ENCODE peak calls at places on chromosomes 2 and 18, in seven cellular contexts. E is Peyer's patch; F is HCT116; G is CD4-positive, alpha-beta T cell; I is cardiac muscle cell; A is right atrium auricular region; N is tibial artery. J is an unnamed sample.

GRCh38 chr2:241003047-241003360 is 4.6 kb downstream of the SNED1 start:
- DNase-seq in E (no peak), A (peak; percentile 26), G (no peak), N (no peak), I (no peak), F (no peak), J (no peak)

GRCh38 chr2:118477111-118477517 is 370.3 kb downstream of the EN1 start:
- DNase-seq in E (no peak), G (no peak), I (no peak), N (no peak), A (no peak), F (no peak), J (no peak)

GRCh38 chr18:6943143-6943542 is 174.5 kb downstream of the LAMA1 start:
- DNase-seq in A (no peak), G (no peak), N (no peak), F (no peak), I (no peak), E (no peak), J (no peak)

GRCh38 chr2:38505779-38506178 is 96.9 kb downstream of the HNRNPLL start:
- DNase-seq in N (peak; percentile 86), A (peak; percentile 76), E (no peak), I (peak; percentile 86), F (no peak), G (no peak), J (no peak)

GRCh38 chr2:179936654-179937053 is 70.4 kb downstream of the CWC22 start:
- DNase-seq in F (peak; percentile 29), I (peak; percentile 14), A (no peak), E (peak; percentile 17), G (no peak), N (no peak), J (no peak)

GRCh38 chr18:47936975-47937374 is 6.5 kb upstream of the SMAD2 start:
- DNase-seq in I (no peak), E (no peak), G (no peak), A (no peak), F (no peak), N (no peak), J (no peak)

GRCh38 chr2:47193607-47194006 is 38.5 kb upstream of the STPG4 start:
- DNase-seq in F (no peak), N (no peak), G (no peak), E (no peak), I (no peak), A (no peak), J (no peak)

GRCh38 chr18:22552254-22552653 is 134.5 kb upstream of the CTAGE1 start:
- DNase-seq in N (no peak), F (no peak), I (no peak), A (no peak), G (no peak), E (no peak), J (no peak)

GRCh38 chr2:70785137-70785911 is 5.1 kb downstream of the FIGLA start:
- DNase-seq in A (no peak), E (no peak), G (peak; percentile 33), I (peak; percentile 48), F (peak; percentile 41), N (no peak), J (no peak)

GRCh38 chr2:46134531-46135229 is 162.5 kb upstream of the EPAS1 start:
- DNase-seq in N (peak; percentile 54), A (peak; percentile 83), F (no peak), E (no peak), G (no peak), I (peak; percentile 80), J (no peak)

DNA sequence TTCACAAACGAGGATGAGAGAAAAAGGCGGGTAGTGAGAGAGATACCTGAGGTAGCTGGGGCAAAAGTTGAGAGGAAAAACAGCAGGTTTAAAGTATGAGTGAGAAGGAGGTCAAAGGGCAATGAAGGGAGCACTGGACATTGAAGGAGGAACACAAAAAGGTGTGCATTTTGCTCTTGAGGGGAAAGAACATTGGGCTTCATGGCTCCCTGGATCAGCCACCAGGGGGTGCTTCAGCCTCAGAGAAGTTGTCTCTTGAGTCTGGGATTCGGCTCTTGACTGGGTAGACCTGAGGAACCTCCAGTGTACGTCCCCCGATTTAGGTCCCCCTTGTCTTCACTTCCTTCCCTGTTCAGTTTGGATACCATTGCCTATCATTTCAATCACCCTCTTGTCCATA is 128.5 kb downstream of the RAPGEF4 start:
- DNase-seq in G (peak; percentile 15), N (peak; percentile 39), I (peak; percentile 60), A (peak; percentile 72), E (no peak), F (peak; percentile 8), J (no peak)
- TF ChIP-seq CTCF in G (peak; percentile 46), N (peak; percentile 66), I (peak; percentile 70), A (peak; percentile 77), E (no peak), F (peak; percentile 64), J (peak; percentile 68)

GRCh38 chr2:127373362-127374083 is 14.3 kb downstream of the MAP3K2 start:
- DNase-seq in E (no peak), N (no peak), I (no peak), A (no peak), F (no peak), G (no peak), J (no peak)

GRCh38 chr2:127377262-127377661 is 10.5 kb downstream of the MAP3K2 start:
- DNase-seq in N (no peak), A (no peak), F (no peak), E (no peak), G (no peak), I (no peak), J (no peak)

GRCh38 chr2:127371037-127371436 is 16.7 kb downstream of the MAP3K2 start:
- DNase-seq in F (peak; percentile 60), E (no peak), N (peak; percentile 75), G (no peak), I (no peak), A (peak; percentile 68), J (peak; percentile 82)

GRCh38 chr2:127379712-127380355 is 7.9 kb downstream of the MAP3K2 start:
- DNase-seq in F (no peak), I (no peak), N (no peak), A (no peak), E (no peak), G (no peak), J (no peak)

DNA sequence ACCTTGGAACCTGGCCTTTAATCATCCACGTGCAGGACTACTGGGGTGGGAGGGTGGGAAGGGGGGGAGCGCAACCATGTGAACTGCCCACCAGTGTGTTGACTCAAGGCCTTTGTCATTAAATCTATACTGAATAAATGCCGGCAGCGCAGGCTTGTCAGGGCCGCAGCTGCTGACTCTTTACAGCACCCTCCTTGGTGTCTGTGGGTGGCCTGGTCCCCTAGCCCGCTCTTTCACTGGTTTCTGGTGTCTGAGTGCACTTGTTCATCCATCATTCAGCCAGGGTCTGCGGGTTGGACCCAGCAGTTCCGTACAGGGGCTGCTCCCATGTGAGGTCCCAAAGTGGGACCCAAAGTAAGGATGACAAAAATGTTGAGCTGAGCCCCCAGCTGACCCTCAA is 11.5 kb downstream of the MAP3K2 start:
- DNase-seq in A (no peak), N (no peak), G (no peak), E (no peak), I (no peak), F (no peak), J (no peak)
- H3K9me3 ChIP-seq in A (peaks cover 4% of the 10 kb centered on the region), N (peaks cover 9% of the 10 kb centered on the region), G (peaks cover 11% of the 10 kb centered on the region), E (no peaks in the 10 kb centered on the region), I (peaks cover 2% of the 10 kb centered on the region), F (no peaks in the 10 kb centered on the region), J (peaks cover 4% of the 10 kb centered on the region)

DNA sequence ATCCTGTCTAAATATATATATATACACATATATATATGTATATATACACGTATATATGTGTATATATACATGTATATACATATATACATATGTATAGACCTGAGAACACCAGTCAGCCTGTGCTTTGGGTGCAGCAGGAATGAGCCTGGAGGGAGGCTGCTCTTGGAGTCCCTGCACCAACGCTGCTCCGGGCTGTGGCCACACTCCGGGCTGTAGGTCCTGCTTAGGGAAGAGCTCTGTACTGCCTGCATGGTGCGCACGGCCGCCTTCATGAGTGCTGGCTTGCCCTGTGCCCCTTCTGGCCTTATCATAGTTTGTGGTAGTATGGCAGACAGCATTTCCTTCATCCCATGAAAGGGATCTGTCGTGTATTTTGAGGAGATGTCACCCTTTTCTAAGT is 360.9 kb downstream of the TDRD15 start:
- DNase-seq in F (no peak), G (no peak), I (no peak), E (no peak), N (no peak), A (no peak), J (no peak)
- TF ChIP-seq CTCF in F (no peak), G (no peak), I (no peak), E (no peak), N (no peak), A (no peak), J (no peak)

DNA sequence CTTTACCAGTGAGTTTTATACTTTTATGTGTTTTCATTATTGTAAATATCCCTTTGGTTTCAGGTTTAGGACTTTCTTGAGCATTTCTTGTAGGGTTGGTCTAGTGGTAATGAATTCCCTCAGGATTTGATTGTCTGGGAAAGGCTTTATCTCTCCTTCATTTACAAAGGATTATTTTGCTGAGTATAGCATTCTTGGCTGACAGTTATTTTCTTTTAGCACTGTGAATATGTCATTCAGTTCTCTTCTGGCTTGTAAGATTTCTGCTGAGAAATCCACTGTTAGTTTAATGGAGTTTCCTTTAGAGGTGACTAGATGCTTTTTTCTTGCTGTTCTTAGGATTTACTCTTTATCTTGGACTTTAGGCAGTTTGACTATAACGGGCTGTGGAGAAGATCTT is 373.9 kb downstream of the TSN start:
- DNase-seq in G (no peak), N (no peak), E (no peak), I (no peak), F (no peak), A (no peak), J (no peak)
- H3K9me3 ChIP-seq in G (peaks cover 35% of the 10 kb centered on the region), N (peaks cover 41% of the 10 kb centered on the region), E (no peaks in the 10 kb centered on the region), I (no peaks in the 10 kb centered on the region), F (no peaks in the 10 kb centered on the region), A (peaks cover 28% of the 10 kb centered on the region), J (peaks cover 19% of the 10 kb centered on the region)

DNA sequence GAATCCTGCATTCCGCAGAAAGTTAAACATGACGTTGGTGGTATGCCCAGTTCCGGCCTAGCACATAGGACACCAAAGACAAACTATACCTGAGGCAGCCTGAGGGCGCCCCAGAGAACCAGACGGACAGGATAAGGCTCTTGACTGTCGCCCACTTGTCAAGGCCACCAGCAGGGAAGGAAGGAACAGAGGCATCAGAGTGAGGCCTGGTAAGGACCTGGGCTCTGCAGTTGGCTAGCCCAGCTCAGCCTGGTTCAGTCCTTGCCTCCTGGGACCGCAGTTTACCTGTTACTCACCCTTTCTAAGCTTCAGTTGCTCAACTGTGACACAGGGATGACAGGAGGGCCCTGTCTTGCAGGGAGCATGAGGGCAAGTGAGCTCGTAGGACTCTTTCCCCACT is 82.1 kb downstream of the ACTR2 start:
- DNase-seq in E (no peak), I (no peak), F (no peak), G (no peak), N (no peak), A (no peak), J (no peak)
- TF ChIP-seq CTCF in E (no peak), I (no peak), F (no peak), G (no peak), N (no peak), A (no peak), J (no peak)

GRCh38 chr2:120195575-120195974 is 27.6 kb downstream of the TMEM185B start:
- DNase-seq in G (no peak), E (no peak), I (no peak), F (no peak), A (no peak), N (no peak), J (no peak)
- H3K9me3 ChIP-seq in G (peaks cover 27% of the 10 kb centered on the region), E (no peaks in the 10 kb centered on the region), I (no peaks in the 10 kb centered on the region), F (peaks cover 8% of the 10 kb centered on the region), A (peaks cover 52% of the 10 kb centered on the region), N (peaks cover 18% of the 10 kb centered on the region), J (peaks cover 9% of the 10 kb centered on the region)